ENCODE peak calls at places on chromosomes 2 and 18, in eight cellular contexts. X is neural progenitor cell, Z is IMR-90, H is stomach, N is epithelial cell of proximal tubule, J is left lung, B is psoas muscle, M is MM.1S. O is an unnamed sample.

GRCh38 chr18:21327101-21327500 is 85.1 kb downstream of the GREB1L start:
- DNase-seq in B (no peak), Z (no peak), H (no peak), X (no peak), J (no peak), M (no peak), N (no peak), O (no peak)

GRCh38 chr2:32798841-32799240 is 147.9 kb upstream of the LTBP1 start:
- DNase-seq in B (no peak), M (no peak), H (no peak), N (no peak), J (no peak), X (no peak), Z (peak; percentile 82), O (no peak)

GRCh38 chr2:238238766-238239551 is 879 bp downstream of the HES6 start:
- DNase-seq in J (peak; percentile 88), N (no peak), H (no peak), X (peak; percentile 49), B (peak; percentile 66), Z (no peak), M (peak; percentile 38), O (no peak)

GRCh38 chr2:63875758-63876710 is 34.3 kb downstream of the UGP2 start:
- DNase-seq in H (no peak), J (no peak), Z (no peak), B (no peak), M (no peak), X (no peak), N (no peak), O (no peak)

GRCh38 chr2:9473308-9473984 is 905 bp upstream of the IAH1 start:
- DNase-seq in N (no peak), M (no peak), J (no peak), H (peak; percentile 52), X (peak; percentile 31), B (no peak), Z (no peak), O (no peak)

GRCh38 chr18:63578357-63578958 is 8.7 kb upstream of the SERPINB13 start:
- DNase-seq in N (peak; percentile 10), H (no peak), X (peak; percentile 55), M (peak; percentile 25), Z (peak; percentile 36), B (no peak), J (no peak), O (no peak)

GRCh38 chr2:88187927-88188326 is 17.8 kb downstream of the THNSL2 start:
- DNase-seq in N (no peak), X (peak; percentile 53), H (no peak), Z (no peak), J (no peak), M (no peak), B (no peak), O (no peak)

GRCh38 chr2:71667256-71668182 is 214.2 kb downstream of the DYSF start:
- DNase-seq in Z (no peak), M (no peak), B (no peak), J (no peak), H (no peak), X (no peak), N (no peak), O (peak; percentile 76)

GRCh38 chr2:239298126-239298804 is 102.6 kb downstream of the HDAC4 start:
- DNase-seq in N (no peak), Z (peak; percentile 26), H (no peak), J (no peak), B (peak; percentile 40), M (no peak), X (no peak), O (no peak)

GRCh38 chr18:61797691-61798590 is 94.9 kb downstream of the RNF152 start:
- DNase-seq in X (no peak), Z (no peak), B (no peak), N (no peak), J (no peak), M (no peak), H (no peak), O (no peak)

GRCh38 chr18:50410008-50410407 is 35.2 kb downstream of the SKA1 start:
- DNase-seq in B (no peak), N (no peak), Z (no peak), M (peak; percentile 19), X (no peak), J (no peak), H (no peak), O (no peak)

GRCh38 chr2:3323360-3324035 is 54.1 kb downstream of the EIPR1 start:
- DNase-seq in J (no peak), N (no peak), H (no peak), Z (no peak), B (no peak), M (no peak), X (no peak), O (no peak)

GRCh38 chr2:128681351-128681906 is 362.8 kb upstream of the HS6ST1 start:
- DNase-seq in Z (no peak), N (no peak), M (no peak), B (no peak), H (peak; percentile 15), J (no peak), X (no peak), O (peak; percentile 60)

GRCh38 chr2:239605976-239606375 is 205.2 kb upstream of the HDAC4 start:
- DNase-seq in X (no peak), H (no peak), J (no peak), N (no peak), Z (no peak), M (no peak), B (no peak), O (no peak)

GRCh38 chr2:176729706-176730569 is 460.7 kb downstream of the MTX2 start:
- DNase-seq in J (no peak), N (peak; percentile 54), Z (no peak), M (no peak), X (no peak), B (no peak), H (no peak), O (no peak)

GRCh38 chr2:219426068-219426443 is 7.9 kb downstream of the DES start:
- DNase-seq in H (no peak), X (no peak), Z (no peak), N (no peak), B (peak; percentile 54), M (no peak), J (no peak), O (no peak)

GRCh38 chr2:170468557-170468956 is 246.6 kb upstream of the SP5 start:
- DNase-seq in N (no peak), X (no peak), J (no peak), M (no peak), B (no peak), H (no peak), Z (no peak), O (no peak)

GRCh38 chr18:334575-335132 is 66.8 kb upstream of the THOC1 start:
- DNase-seq in M (no peak), J (no peak), X (no peak), Z (no peak), H (no peak), N (no peak), B (no peak), O (no peak)

GRCh38 chr2:217797170-217797569 is 205.6 kb downstream of the TNS1 start:
- DNase-seq in X (no peak), N (no peak), J (no peak), B (no peak), Z (no peak), M (no peak), H (peak; percentile 22), O (peak; percentile 59)

DNA sequence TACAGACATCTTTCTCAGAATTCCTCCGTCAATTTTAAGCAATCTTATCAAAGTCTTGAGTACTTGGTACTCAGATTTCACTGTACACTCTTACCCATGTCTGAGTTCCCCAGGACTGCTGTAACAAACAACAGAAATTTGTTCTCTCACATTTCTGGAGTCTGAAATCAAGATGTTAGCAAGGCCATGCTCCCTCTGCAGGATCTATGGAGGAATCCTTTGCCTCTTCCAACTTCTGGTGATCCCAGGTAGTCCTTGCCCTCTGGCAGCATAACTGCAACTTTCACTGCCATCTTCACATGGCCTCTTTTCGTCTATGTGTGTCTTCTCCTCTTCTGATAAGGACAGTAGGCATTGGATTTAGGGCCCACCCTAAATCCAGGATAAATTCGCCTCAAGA is 17.1 kb upstream of the CACNB4 start:
- DNase-seq in M (no peak), B (no peak), N (no peak), H (no peak), Z (no peak), X (no peak), J (no peak), O (no peak)
- TF ChIP-seq CTCF in M (no peak), B (no peak), N (peak; percentile 28), H (no peak), Z (no peak), X (peak; percentile 16), J (no peak), O (no peak)

GRCh38 chr2:233311241-233311926 is 3.8 kb downstream of the SAG start:
- DNase-seq in X (no peak), Z (no peak), B (no peak), M (no peak), J (no peak), N (no peak), H (no peak), O (no peak)
- TF ChIP-seq CTCF in X (no peak), Z (no peak), B (no peak), M (no peak), J (no peak), N (no peak), H (no peak), O (no peak)

GRCh38 chr2:152553518-152553917 is 163.7 kb downstream of the PRPF40A start:
- DNase-seq in B (no peak), J (no peak), Z (no peak), H (no peak), N (no peak), X (no peak), M (no peak), O (no peak)

GRCh38 chr2:152555048-152555447 is 162.2 kb downstream of the PRPF40A start:
- DNase-seq in N (no peak), J (no peak), Z (no peak), M (no peak), B (no peak), X (peak; percentile 29), H (no peak), O (no peak)

GRCh38 chr2:152558174-152559091 is 158.8 kb downstream of the PRPF40A start:
- DNase-seq in Z (peak; percentile 94), N (no peak), J (no peak), B (no peak), H (no peak), X (no peak), M (no peak), O (no peak)

GRCh38 chr2:152557273-152557879 is 159.9 kb downstream of the PRPF40A start:
- DNase-seq in H (no peak), M (no peak), N (no peak), J (no peak), Z (no peak), X (no peak), B (no peak), O (no peak)

DNA sequence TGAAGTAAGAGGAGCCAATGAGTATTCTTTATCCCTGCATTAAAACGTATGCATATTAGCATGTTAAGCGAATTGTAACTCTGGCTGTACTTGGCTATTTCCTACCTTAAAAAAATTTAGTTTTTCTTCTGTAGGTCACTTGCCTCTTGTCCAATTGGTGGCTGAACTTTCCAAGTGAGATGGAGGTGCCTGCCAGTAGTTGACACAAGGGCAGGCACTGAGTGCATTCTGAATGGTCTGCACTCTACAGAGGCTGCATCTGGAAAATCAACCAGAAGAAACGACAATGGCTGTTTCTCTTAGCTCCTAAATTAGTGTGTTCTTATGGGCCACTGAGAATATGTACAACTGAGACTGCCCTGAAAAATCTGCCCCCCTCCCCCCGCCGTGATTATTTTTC is 160.8 kb downstream of the PRPF40A start:
- DNase-seq in N (no peak), X (no peak), H (no peak), J (no peak), B (no peak), M (no peak), Z (no peak), O (no peak)
- TF ChIP-seq CTCF in N (no peak), X (no peak), H (no peak), J (no peak), B (no peak), M (no peak), Z (no peak), O (no peak)

GRCh38 chr18:68406761-68407160 is 308.1 kb downstream of the TMX3 start:
- DNase-seq in N (no peak), M (no peak), B (no peak), J (no peak), H (no peak), Z (no peak), X (no peak), O (no peak)
- TF ChIP-seq CTCF in N (peak; percentile 9), M (no peak), B (no peak), J (no peak), H (no peak), Z (no peak), X (no peak), O (no peak)

O was measured in osteocyte.